ENCODE peak calls at places on chromosomes 1 and 21, in nine cellular contexts. V, G, U, L, C, K, O, T and B are unnamed samples.

GRCh38 chr1:208233546-208233945 is 10.6 kb downstream of the PLXNA2 start:
- DNase-seq in O (no peak), G (peak; percentile 87), V (peak; percentile 36), K (peak; percentile 97), T (no peak), U (no peak), C (peak; percentile 31), L (no peak), B (no peak)

GRCh38 chr1:14055442-14056225 is 355.6 kb downstream of the PRDM2 start:
- DNase-seq in V (no peak), U (no peak), T (no peak), C (no peak), G (no peak), K (no peak), L (no peak), O (peak; percentile 18), B (no peak)

GRCh38 chr1:53878492-53879105 is 11.0 kb downstream of the YIPF1 start:
- DNase-seq in U (no peak), O (no peak), G (peak; percentile 62), L (no peak), K (peak; percentile 72), C (no peak), V (no peak), T (peak; percentile 74), B (no peak)

GRCh38 chr21:42997053-42997452 is 22.7 kb downstream of the PKNOX1 start:
- DNase-seq in K (no peak), C (peak; percentile 23), L (no peak), V (no peak), G (no peak), O (peak; percentile 82), U (no peak), T (peak; percentile 95), B (no peak)

GRCh38 chr21:16741228-16741665 is 771.6 kb upstream of the CXADR start:
- DNase-seq in V (no peak), L (no peak), O (no peak), C (no peak), U (no peak), K (no peak), G (no peak), T (no peak), B (no peak)

GRCh38 chr1:13807213-13807612 is 107.2 kb downstream of the PRDM2 start:
- DNase-seq in T (no peak), U (no peak), K (peak; percentile 6), L (no peak), G (peak; percentile 59), C (no peak), V (peak; percentile 63), O (no peak), B (no peak)

GRCh38 chr1:37765937-37766664 is 1.2 kb upstream of the EPHA10 start:
- DNase-seq in U (no peak), C (no peak), K (peak; percentile 40), V (no peak), O (no peak), G (no peak), T (no peak), L (no peak), B (peak; percentile 36)

GRCh38 chr1:208183977-208184901 is 59.9 kb downstream of the PLXNA2 start:
- DNase-seq in V (peak; percentile 37), C (no peak), T (peak; percentile 94), G (no peak), L (no peak), K (no peak), O (peak; percentile 85), U (no peak), B (no peak)

GRCh38 chr1:46687095-46687659 is 15.5 kb downstream of the TEX38 start:
- DNase-seq in U (no peak), K (peak; percentile 83), V (peak; percentile 93), C (no peak), T (no peak), G (no peak), O (no peak), L (no peak), B (no peak)

GRCh38 chr1:59484090-59484489 is 187.2 kb downstream of the FGGY start:
- DNase-seq in G (no peak), U (no peak), V (no peak), C (no peak), L (no peak), T (peak; percentile 91), K (no peak), O (peak; percentile 45), B (no peak)

GRCh38 chr1:151124763-151125403 is 21.5 kb downstream of the SEMA6C start:
- DNase-seq in V (no peak), K (no peak), T (no peak), O (no peak), G (peak; percentile 57), U (no peak), C (no peak), L (no peak), B (no peak)

GRCh38 chr1:26618561-26618960 is 77.3 kb upstream of the ARID1A start:
- DNase-seq in G (no peak), T (no peak), K (no peak), O (no peak), V (no peak), U (no peak), L (no peak), C (no peak), B (no peak)

GRCh38 chr1:94927405-94928175 is 680 bp upstream of the CNN3 start:
- DNase-seq in C (peak; percentile 72), G (peak; percentile 86), V (peak; percentile 25), U (no peak), K (peak; percentile 74), T (peak; percentile 36), O (no peak), L (no peak), B (peak; percentile 12)

GRCh38 chr21:41143596-41144325 is 24.2 kb upstream of the BACE2 start:
- DNase-seq in K (no peak), L (no peak), C (no peak), T (no peak), O (no peak), G (no peak), U (no peak), V (no peak), B (no peak)